ENCODE peak calls at places on chromosomes 12 and 14, in eight cellular contexts. F, A, Q, U, C, P, N and E are unnamed samples.

GRCh38 chr14:86055512-86055911 is 525.6 kb downstream of the FLRT2 start:
- DNase-seq in F (no peak), A (no peak), Q (peak), U (no peak), C (peak), P (peak), N (no peak), E (peak)

GRCh38 chr12:92457458-92458195 is 245.2 kb upstream of the PLEKHG7 start:
- DNase-seq in F (no peak), A (no peak), Q (no peak), U (no peak), C (no peak), P (no peak), N (no peak), E (no peak)

GRCh38 chr12:47789712-47790489 is 16.9 kb downstream of the SLC48A1 start:
- DNase-seq in F (no peak), A (no peak), Q (no peak), U (no peak), C (no peak), P (no peak), N (peak), E (no peak)

GRCh38 chr14:46417066-46417465 is 234.5 kb downstream of the RPL10L start:
- DNase-seq in F (no peak), A (no peak), Q (no peak), U (no peak), C (no peak), P (no peak), N (no peak), E (no peak)

GRCh38 chr12:104055686-104056388 is 5.8 kb upstream of the GLT8D2 start:
- DNase-seq in F (peak), A (peak), Q (peak), U (no peak), C (peak), P (peak), N (peak), E (peak)

GRCh38 chr14:76118594-76118993 is 33.1 kb upstream of the GPATCH2L start:
- DNase-seq in F (no peak), A (no peak), Q (no peak), U (no peak), C (no peak), P (no peak), N (no peak), E (no peak)

GRCh38 chr14:65486856-65487255 is 74.3 kb downstream of the FUT8 start:
- DNase-seq in F (no peak), A (no peak), Q (no peak), U (no peak), C (no peak), P (peak), N (no peak), E (no peak)

GRCh38 chr12:124583854-124584253 is 16.4 kb upstream of the NCOR2 start:
- DNase-seq in F (no peak), A (no peak), Q (no peak), U (no peak), C (no peak), P (no peak), N (no peak), E (no peak)

GRCh38 chr14:95504135-95505029 is 12.1 kb downstream of the SYNE3 start:
- DNase-seq in F (no peak), A (peak), Q (no peak), U (no peak), C (peak), P (peak), N (no peak), E (peak)

GRCh38 chr12:52522346-52523011 is 2.3 kb upstream of the KRT5 start:
- DNase-seq in F (no peak), A (no peak), Q (no peak), U (no peak), C (no peak), P (no peak), N (no peak), E (peak)

DNA sequence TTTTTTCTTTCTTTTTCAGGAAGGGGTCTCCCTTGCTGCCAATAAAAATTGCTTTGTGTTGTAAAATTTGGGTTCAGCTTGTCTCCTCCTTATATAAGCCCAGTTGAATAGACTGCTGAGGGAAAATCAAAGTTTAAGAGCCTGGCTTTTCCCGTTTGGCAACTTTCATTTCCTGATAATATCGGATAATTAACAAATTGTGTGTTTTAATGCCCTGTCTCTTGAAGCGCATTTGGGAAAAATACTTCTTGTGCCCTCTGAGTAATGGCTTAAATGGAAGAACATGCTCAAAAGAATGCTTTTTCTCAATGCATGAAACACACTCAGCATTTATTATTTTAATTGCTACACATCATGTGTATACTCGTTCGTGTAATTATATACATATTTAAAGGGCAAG is 198.0 kb upstream of the DCN start:
- DNase-seq in F (no peak), A (no peak), Q (no peak), U (no peak), C (no peak), P (no peak), N (no peak), E (no peak)
- H3K4me3 ChIP-seq in F (no peak), A (no peak), Q (no peak), U (no peak), C (peak), P (no peak), N (peak), E (no peak)

GRCh38 chr12:44076892-44077291 is 241.0 kb downstream of the TMEM117 start:
- DNase-seq in F (no peak), A (no peak), Q (no peak), U (no peak), C (no peak), P (no peak), N (no peak), E (no peak)
- TF ChIP-seq CTCF in F (no peak), A (no peak), Q (no peak), U (no peak), C (no peak), P (no peak), N (no peak), E (no peak)

GRCh38 chr12:14393736-14394135 is 28.3 kb downstream of the ATF7IP start:
- DNase-seq in F (no peak), A (no peak), Q (no peak), U (no peak), C (no peak), P (peak), N (no peak), E (peak)

GRCh38 chr12:14390885-14391530 is 25.5 kb downstream of the ATF7IP start:
- DNase-seq in F (no peak), A (no peak), Q (no peak), U (no peak), C (no peak), P (no peak), N (no peak), E (no peak)

GRCh38 chr12:14395059-14395778 is 29.7 kb downstream of the ATF7IP start:
- DNase-seq in F (no peak), A (no peak), Q (no peak), U (no peak), C (no peak), P (no peak), N (no peak), E (no peak)

GRCh38 chr12:14396071-14396470 is 30.6 kb downstream of the ATF7IP start:
- DNase-seq in F (no peak), A (no peak), Q (no peak), U (no peak), C (peak), P (no peak), N (no peak), E (no peak)

GRCh38 chr12:14394317-14395058 is 29.0 kb downstream of the ATF7IP start:
- DNase-seq in F (peak), A (peak), Q (no peak), U (no peak), C (peak), P (peak), N (no peak), E (peak)
- H3K4me3 ChIP-seq in F (no peak), A (peak), Q (no peak), U (no peak), C (no peak), P (no peak), N (peak), E (no peak)

DNA sequence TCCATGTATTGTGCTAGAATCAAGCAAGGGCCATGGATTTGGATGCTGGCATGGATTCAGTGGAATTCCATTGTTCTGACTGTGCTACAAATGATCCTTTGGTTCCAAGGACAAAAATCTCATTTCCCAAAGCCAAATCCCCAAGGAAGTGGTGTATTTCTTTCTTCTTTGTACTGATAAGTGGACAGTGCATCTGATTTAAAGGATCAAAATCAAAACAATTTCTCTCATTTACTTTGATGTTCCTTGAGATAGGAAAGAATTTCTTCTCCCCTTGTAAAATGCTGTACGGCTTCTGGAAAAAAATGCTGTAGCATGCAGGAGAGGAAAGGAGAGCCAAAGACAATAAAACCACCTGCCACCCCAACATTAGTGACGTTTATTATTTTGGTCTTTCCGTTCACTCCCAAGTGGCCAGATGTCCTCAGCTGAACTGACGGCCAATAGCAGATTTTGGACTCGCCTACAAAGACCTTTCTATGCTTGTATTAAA is 185.7 kb downstream of the PRKD1 start:
- DNase-seq in F (peak), A (peak), Q (no peak), U (no peak), C (peak), P (peak), N (no peak), E (peak)
- TF ChIP-seq CTCF in F (no peak), A (no peak), Q (no peak), U (no peak), C (no peak), P (no peak), N (no peak), E (no peak)

GRCh38 chr12:54429014-54429471 is 10.0 kb upstream of the ITGA5 start:
- DNase-seq in F (no peak), A (no peak), Q (no peak), U (no peak), C (no peak), P (no peak), N (no peak), E (no peak)
- H3K4me3 ChIP-seq in F (no peak), A (peak), Q (no peak), U (no peak), C (no peak), P (no peak), N (no peak), E (peak)

DNA sequence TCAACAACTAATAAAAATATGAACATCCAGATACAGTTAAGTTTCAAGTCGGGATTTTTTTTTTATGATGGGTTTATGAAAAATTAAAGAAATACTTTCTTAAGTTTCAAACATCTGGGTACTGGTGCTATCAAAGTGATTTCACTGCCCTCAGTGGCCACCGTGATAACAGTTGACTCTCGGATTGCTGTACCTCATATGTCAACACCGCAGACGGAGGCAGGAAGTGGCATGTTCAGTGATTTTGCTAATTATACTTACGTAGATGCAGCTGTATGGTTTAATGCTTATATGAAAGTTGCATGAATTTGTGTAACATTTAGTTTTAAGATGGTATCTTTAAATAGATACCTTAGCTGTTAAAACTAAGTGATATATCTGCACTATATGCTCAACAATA is 20.8 kb upstream of the FBLN5 start:
- DNase-seq in F (no peak), A (no peak), Q (no peak), U (no peak), C (no peak), P (no peak), N (no peak), E (no peak)
- TF ChIP-seq CTCF in F (no peak), A (no peak), Q (no peak), U (no peak), C (no peak), P (no peak), N (no peak), E (no peak)